ENCODE peak calls at places on chromosomes 7 and 10, in seven cellular contexts. One of them, this sample, is unnamed.

GRCh38 chr7:150363872-150364271 is 4.8 kb upstream of the REPIN1 start:
- DNase-seq in foreskin keratinocyte: no peak
- DNase-seq in nephron progenitor cell: no peak
- DNase-seq in Panc1: no peak
- DNase-seq in tibial nerve: no peak
- DNase-seq in type B pancreatic cell: no peak
- DNase-seq in PC-9: no peak
- DNase-seq in this sample: no peak

GRCh38 chr7:121267612-121268011 is 61.2 kb upstream of the WNT16 start:
- DNase-seq in foreskin keratinocyte: no peak
- DNase-seq in nephron progenitor cell: no peak
- DNase-seq in Panc1: no peak
- DNase-seq in tibial nerve: no peak
- DNase-seq in type B pancreatic cell: no peak
- DNase-seq in PC-9: no peak
- DNase-seq in this sample: no peak

GRCh38 chr7:36138209-36138608 is 14.8 kb upstream of the EEPD1 start:
- DNase-seq in foreskin keratinocyte: no peak
- DNase-seq in nephron progenitor cell: no peak
- DNase-seq in Panc1: no peak
- DNase-seq in tibial nerve: no peak
- DNase-seq in type B pancreatic cell: no peak
- DNase-seq in PC-9: no peak
- DNase-seq in this sample: no peak

GRCh38 chr7:27930910-27931476 is 191.0 kb downstream of the TAX1BP1 start:
- DNase-seq in foreskin keratinocyte: no peak
- DNase-seq in nephron progenitor cell: no peak
- DNase-seq in Panc1: no peak
- DNase-seq in tibial nerve: no peak
- DNase-seq in type B pancreatic cell: no peak
- DNase-seq in PC-9: no peak
- DNase-seq in this sample: no peak

GRCh38 chr7:131547589-131547988 is 8.8 kb downstream of the PODXL start:
- DNase-seq in foreskin keratinocyte: no peak
- DNase-seq in nephron progenitor cell: no peak
- DNase-seq in Panc1: no peak
- DNase-seq in tibial nerve: no peak
- DNase-seq in type B pancreatic cell: no peak
- DNase-seq in PC-9: no peak
- DNase-seq in this sample: no peak

GRCh38 chr7:56811081-56811480 is 321.2 kb downstream of the ZNF479 start:
- DNase-seq in foreskin keratinocyte: no peak
- DNase-seq in nephron progenitor cell: no peak
- DNase-seq in Panc1: no peak
- DNase-seq in tibial nerve: no peak
- DNase-seq in type B pancreatic cell: no peak
- DNase-seq in PC-9: no peak
- DNase-seq in this sample: no peak

GRCh38 chr10:58512470-58513188 is at the start of gene BICC1:
- DNase-seq in foreskin keratinocyte: peak; percentile 54
- DNase-seq in nephron progenitor cell: peak; percentile 81
- DNase-seq in Panc1: no peak
- DNase-seq in tibial nerve: peak; percentile 34
- DNase-seq in type B pancreatic cell: peak; percentile 72
- DNase-seq in PC-9: no peak
- DNase-seq in this sample: peak; percentile 23

GRCh38 chr10:104232613-104233102 is 494 bp upstream of the CFAP43 start:
- DNase-seq in foreskin keratinocyte: no peak
- DNase-seq in nephron progenitor cell: no peak
- DNase-seq in Panc1: no peak
- DNase-seq in tibial nerve: no peak
- DNase-seq in type B pancreatic cell: no peak
- DNase-seq in PC-9: no peak
- DNase-seq in this sample: no peak

DNA sequence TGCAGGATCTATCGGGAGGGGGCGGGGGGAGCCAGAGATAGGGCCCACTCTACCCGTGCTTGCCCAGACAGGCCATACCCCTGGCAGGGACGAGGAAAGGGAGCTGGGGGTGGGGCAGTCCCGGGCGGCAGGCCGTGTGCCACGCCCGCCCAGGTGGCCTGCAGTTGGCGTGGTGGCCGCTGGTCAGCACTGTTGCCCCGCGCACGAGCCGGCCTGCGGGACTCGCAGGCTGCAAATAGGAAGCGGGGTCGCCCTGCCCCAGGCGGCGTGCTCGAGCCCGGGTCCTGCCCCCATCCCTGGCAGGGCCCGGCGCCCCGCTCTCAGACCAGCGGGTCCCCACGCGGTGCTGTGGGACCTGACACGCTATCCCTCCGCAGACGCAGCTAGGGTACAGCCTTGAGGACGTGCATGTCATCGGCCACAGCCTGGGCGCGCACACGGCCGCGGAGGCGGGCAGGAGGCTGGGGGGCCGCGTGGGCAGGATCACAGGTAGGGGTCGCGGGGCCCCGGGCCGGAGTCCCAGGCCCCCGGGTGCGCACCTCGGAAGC is 6.7 kb downstream of the PNLIPRP2 start:
- DNase-seq in foreskin keratinocyte: peak; percentile 4
- DNase-seq in nephron progenitor cell: peak; percentile 75
- DNase-seq in Panc1: no peak
- DNase-seq in tibial nerve: no peak
- DNase-seq in type B pancreatic cell: no peak
- DNase-seq in PC-9: no peak
- DNase-seq in this sample: no peak
- TF ChIP-seq CTCF in foreskin keratinocyte: peak; percentile 49
- TF ChIP-seq CTCF in nephron progenitor cell: peak; percentile 61
- TF ChIP-seq CTCF in Panc1: peak; percentile 95
- TF ChIP-seq CTCF in tibial nerve: peak; percentile 81
- TF ChIP-seq CTCF in type B pancreatic cell: peak; percentile 79
- TF ChIP-seq CTCF in PC-9: no peak
- TF ChIP-seq CTCF in this sample: peak; percentile 32

GRCh38 chr7:124276005-124276606 is 243.2 kb upstream of the TMEM229A start:
- DNase-seq in foreskin keratinocyte: peak; percentile 13
- DNase-seq in nephron progenitor cell: peak; percentile 34
- DNase-seq in Panc1: no peak
- DNase-seq in tibial nerve: no peak
- DNase-seq in type B pancreatic cell: no peak
- DNase-seq in PC-9: no peak
- DNase-seq in this sample: peak; percentile 57
- TF ChIP-seq CTCF in foreskin keratinocyte: peak; percentile 63
- TF ChIP-seq CTCF in nephron progenitor cell: peak; percentile 53
- TF ChIP-seq CTCF in Panc1: peak; percentile 41
- TF ChIP-seq CTCF in tibial nerve: no peak
- TF ChIP-seq CTCF in type B pancreatic cell: peak; percentile 71
- TF ChIP-seq CTCF in PC-9: peak; percentile 62
- TF ChIP-seq CTCF in this sample: peak; percentile 68

GRCh38 chr10:118970770-118971169 is 58.7 kb upstream of the NANOS1 start:
- DNase-seq in foreskin keratinocyte: no peak
- DNase-seq in nephron progenitor cell: no peak
- DNase-seq in Panc1: no peak
- DNase-seq in tibial nerve: no peak
- DNase-seq in type B pancreatic cell: no peak
- DNase-seq in PC-9: no peak
- DNase-seq in this sample: no peak

GRCh38 chr10:118969014-118969413 is 60.5 kb upstream of the NANOS1 start:
- DNase-seq in foreskin keratinocyte: no peak
- DNase-seq in nephron progenitor cell: no peak
- DNase-seq in Panc1: no peak
- DNase-seq in tibial nerve: no peak
- DNase-seq in type B pancreatic cell: no peak
- DNase-seq in PC-9: no peak
- DNase-seq in this sample: no peak

GRCh38 chr10:118971187-118971586 is 58.3 kb upstream of the NANOS1 start:
- DNase-seq in foreskin keratinocyte: no peak
- DNase-seq in nephron progenitor cell: no peak
- DNase-seq in Panc1: no peak
- DNase-seq in tibial nerve: no peak
- DNase-seq in type B pancreatic cell: no peak
- DNase-seq in PC-9: no peak
- DNase-seq in this sample: no peak

GRCh38 chr10:118973744-118974143 is 55.8 kb upstream of the NANOS1 start:
- DNase-seq in foreskin keratinocyte: no peak
- DNase-seq in nephron progenitor cell: no peak
- DNase-seq in Panc1: no peak
- DNase-seq in tibial nerve: no peak
- DNase-seq in type B pancreatic cell: no peak
- DNase-seq in PC-9: no peak
- DNase-seq in this sample: no peak

DNA sequence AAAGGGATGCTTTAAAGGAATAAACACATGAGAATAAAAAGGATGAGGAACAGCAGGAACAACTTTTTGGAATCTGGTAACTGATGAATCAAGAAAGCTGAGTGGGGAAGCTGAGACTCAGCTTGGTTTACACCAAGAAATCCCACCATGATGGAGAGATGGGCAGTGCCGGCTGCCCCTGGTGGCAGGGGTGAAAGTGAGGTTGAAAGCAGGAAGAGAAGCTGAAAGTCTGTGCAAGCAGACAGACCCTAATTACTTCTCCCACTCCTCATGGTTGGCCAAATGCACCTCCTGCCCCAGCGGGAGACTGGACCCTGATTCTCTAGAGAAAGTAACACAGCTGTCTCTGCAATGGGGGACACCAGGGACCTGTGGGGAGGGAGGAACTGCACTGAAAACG is 57.6 kb upstream of the NANOS1 start:
- DNase-seq in foreskin keratinocyte: no peak
- DNase-seq in nephron progenitor cell: no peak
- DNase-seq in Panc1: no peak
- DNase-seq in tibial nerve: no peak
- DNase-seq in type B pancreatic cell: no peak
- DNase-seq in PC-9: no peak
- DNase-seq in this sample: no peak
- TF ChIP-seq CTCF in foreskin keratinocyte: no peak
- TF ChIP-seq CTCF in nephron progenitor cell: no peak
- TF ChIP-seq CTCF in Panc1: no peak
- TF ChIP-seq CTCF in tibial nerve: no peak
- TF ChIP-seq CTCF in type B pancreatic cell: no peak
- TF ChIP-seq CTCF in PC-9: no peak
- TF ChIP-seq CTCF in this sample: no peak

DNA sequence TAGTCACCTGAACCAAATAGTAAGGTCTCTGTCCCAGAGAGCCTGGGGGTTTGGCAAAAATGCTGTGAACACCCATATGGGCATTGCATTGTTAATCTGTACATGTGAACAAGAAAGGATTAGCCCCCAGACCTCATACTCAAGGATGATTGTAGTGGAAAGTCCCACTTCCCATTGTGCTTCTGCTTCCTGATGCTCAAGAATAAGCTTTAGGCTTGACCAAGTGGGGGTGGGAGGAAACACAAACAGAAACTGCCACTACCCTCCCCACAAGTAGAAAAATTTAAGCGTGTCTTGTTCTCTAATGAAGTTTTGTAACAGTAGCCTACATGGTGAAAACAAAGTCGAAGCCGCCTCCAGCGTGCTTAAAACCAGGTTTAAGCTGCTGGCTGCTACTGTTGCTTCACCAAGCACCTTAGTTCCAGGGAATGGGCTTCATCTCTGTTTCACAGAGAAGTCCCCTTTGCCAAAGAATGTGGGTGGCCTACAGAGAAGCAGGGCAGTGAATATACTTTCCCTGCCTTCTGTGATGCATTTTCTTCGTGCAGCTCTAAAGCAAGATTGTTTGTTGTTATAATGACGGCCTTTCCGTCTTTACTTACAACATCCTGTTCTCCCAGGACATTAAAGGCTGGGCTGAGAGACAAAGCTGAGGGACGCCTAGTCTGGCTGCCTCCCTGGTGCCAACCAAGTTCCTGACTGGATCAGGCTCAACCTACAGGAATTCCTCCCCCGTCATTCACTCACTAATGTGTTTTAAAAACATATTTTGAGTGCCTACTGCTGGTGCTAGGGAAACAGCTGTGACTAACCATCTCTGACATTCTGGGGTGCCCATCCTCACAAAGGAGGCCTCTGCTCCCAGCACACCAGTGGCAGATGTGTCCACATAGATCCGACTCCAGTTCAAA is 32.1 kb upstream of the CCSER2 start:
- DNase-seq in foreskin keratinocyte: no peak
- DNase-seq in nephron progenitor cell: no peak
- DNase-seq in Panc1: no peak
- DNase-seq in tibial nerve: no peak
- DNase-seq in type B pancreatic cell: no peak
- DNase-seq in PC-9: no peak
- DNase-seq in this sample: no peak
- TF ChIP-seq CTCF in foreskin keratinocyte: no peak
- TF ChIP-seq CTCF in nephron progenitor cell: no peak
- TF ChIP-seq CTCF in Panc1: no peak
- TF ChIP-seq CTCF in tibial nerve: no peak
- TF ChIP-seq CTCF in type B pancreatic cell: no peak
- TF ChIP-seq CTCF in PC-9: no peak
- TF ChIP-seq CTCF in this sample: no peak

DNA sequence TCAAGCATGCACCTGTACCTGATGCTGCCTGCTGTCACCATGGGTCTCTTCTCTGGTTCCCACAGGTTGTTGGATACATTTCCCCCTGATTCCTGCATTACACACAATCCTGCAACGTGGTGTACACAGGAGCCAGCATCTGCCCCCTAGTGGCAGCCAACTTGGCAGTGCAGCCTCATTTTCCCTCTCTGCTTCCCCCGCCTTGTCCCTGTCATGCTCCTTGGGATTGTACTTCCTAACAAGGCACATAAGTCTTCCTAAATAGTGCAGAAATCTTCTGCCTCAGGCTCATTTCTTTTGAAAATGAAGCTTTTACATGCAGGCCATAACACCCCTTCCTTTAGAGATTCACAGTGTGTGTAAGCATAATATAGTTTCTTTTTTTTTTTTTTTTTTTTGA is 387.5 kb downstream of the CCSER2 start:
- DNase-seq in foreskin keratinocyte: peak; percentile 9
- DNase-seq in nephron progenitor cell: peak; percentile 43
- DNase-seq in Panc1: peak; percentile 22
- DNase-seq in tibial nerve: no peak
- DNase-seq in type B pancreatic cell: no peak
- DNase-seq in PC-9: no peak
- DNase-seq in this sample: peak; percentile 48
- TF ChIP-seq CTCF in foreskin keratinocyte: peak; percentile 54
- TF ChIP-seq CTCF in nephron progenitor cell: peak; percentile 59
- TF ChIP-seq CTCF in Panc1: peak; percentile 69
- TF ChIP-seq CTCF in tibial nerve: peak; percentile 9
- TF ChIP-seq CTCF in type B pancreatic cell: peak; percentile 78
- TF ChIP-seq CTCF in PC-9: peak; percentile 59
- TF ChIP-seq CTCF in this sample: peak; percentile 92

GRCh38 chr10:124719213-124719851 is 24.8 kb downstream of the FAM53B start:
- DNase-seq in foreskin keratinocyte: peak; percentile 75
- DNase-seq in nephron progenitor cell: no peak
- DNase-seq in Panc1: no peak
- DNase-seq in tibial nerve: no peak
- DNase-seq in type B pancreatic cell: no peak
- DNase-seq in PC-9: peak; percentile 77
- DNase-seq in this sample: peak; percentile 82
- TF ChIP-seq CTCF in foreskin keratinocyte: peak; percentile 65
- TF ChIP-seq CTCF in nephron progenitor cell: no peak
- TF ChIP-seq CTCF in Panc1: no peak
- TF ChIP-seq CTCF in tibial nerve: peak; percentile 60
- TF ChIP-seq CTCF in type B pancreatic cell: peak; percentile 49
- TF ChIP-seq CTCF in PC-9: peak; percentile 51
- TF ChIP-seq CTCF in this sample: peak; percentile 78

GRCh38 chr10:11304906-11305585 is 287.4 kb downstream of the CELF2 start:
- DNase-seq in foreskin keratinocyte: no peak
- DNase-seq in nephron progenitor cell: no peak
- DNase-seq in Panc1: no peak
- DNase-seq in tibial nerve: no peak
- DNase-seq in type B pancreatic cell: no peak
- DNase-seq in PC-9: no peak
- DNase-seq in this sample: no peak
- TF ChIP-seq CTCF in foreskin keratinocyte: no peak
- TF ChIP-seq CTCF in nephron progenitor cell: no peak
- TF ChIP-seq CTCF in Panc1: no peak
- TF ChIP-seq CTCF in tibial nerve: no peak
- TF ChIP-seq CTCF in type B pancreatic cell: no peak
- TF ChIP-seq CTCF in PC-9: no peak
- TF ChIP-seq CTCF in this sample: no peak

This sample was measured in bronchial epithelial cell.